ENCODE peak calls at places on chromosomes 5 and 9, in six cellular contexts. P is GM13977, K is cardiac muscle cell, L is MM.1S, R is brain microvascular endothelial cell, G is epithelial cell of esophagus. B is an unnamed sample.
A peak's percentile ranks its signal among the peaks of the same experiment; 100 is the strongest.

GRCh38 chr5:23506329-23507236 is 826 bp upstream of the PRDM9 start:
- DNase-seq in P (no peak), R (no peak), L (no peak), G (peak; percentile 71), K (peak; percentile 63), B (no peak)

GRCh38 chr5:9589049-9589835 is 40.9 kb downstream of the TAS2R1 start:
- DNase-seq in G (no peak), P (no peak), L (no peak), K (no peak), R (no peak), B (no peak)

GRCh38 chr9:18077941-18078678 is 395.8 kb upstream of the ADAMTSL1 start:
- DNase-seq in P (no peak), K (no peak), R (no peak), L (no peak), G (peak; percentile 30), B (no peak)

GRCh38 chr5:72307573-72307967 is 12.5 kb downstream of the MRPS27 start:
- DNase-seq in G (no peak), L (no peak), P (no peak), R (no peak), K (no peak), B (no peak)

GRCh38 chr9:128927731-128928411 is 7.1 kb downstream of the PHYHD1 start:
- DNase-seq in P (peak; percentile 77), K (peak; percentile 61), R (peak; percentile 27), G (peak; percentile 61), L (peak; percentile 38), B (peak; percentile 59)

GRCh38 chr9:69283003-69283402 is 42.0 kb upstream of the ENTREP1 start:
- DNase-seq in P (no peak), G (no peak), K (no peak), R (no peak), L (no peak), B (no peak)

GRCh38 chr5:117604845-117605244 is 1030.2 kb upstream of the SEMA6A start:
- DNase-seq in K (no peak), G (no peak), R (no peak), L (no peak), P (no peak), B (no peak)

GRCh38 chr9:121972501-121972981 is 120.6 kb downstream of the TTLL11 start:
- DNase-seq in G (peak; percentile 98), K (peak; percentile 17), L (no peak), P (no peak), R (peak; percentile 69), B (peak; percentile 85)

GRCh38 chr9:82894961-82895902 is 167.7 kb downstream of the RASEF start:
- DNase-seq in G (no peak), K (no peak), L (no peak), R (no peak), P (no peak), B (no peak)

GRCh38 chr9:111297061-111297824 is 32.8 kb downstream of the OR2K2 start:
- DNase-seq in R (no peak), G (no peak), P (no peak), L (no peak), K (peak; percentile 8), B (no peak)

GRCh38 chr5:24110019-24110615 is 534.7 kb downstream of the CDH10 start:
- DNase-seq in K (peak; percentile 33), L (peak; percentile 40), G (peak; percentile 47), R (no peak), P (peak; percentile 8), B (no peak)

GRCh38 chr5:167217097-167217743 is 1074.2 kb upstream of the WWC1 start:
- DNase-seq in G (peak; percentile 19), K (peak; percentile 17), L (no peak), P (no peak), R (no peak), B (no peak)

GRCh38 chr5:127386557-127386956 is 96.0 kb downstream of the MEGF10 start:
- DNase-seq in L (no peak), R (peak; percentile 77), P (no peak), G (peak; percentile 9), K (no peak), B (no peak)

GRCh38 chr5:52007230-52007858 is 624.1 kb downstream of the ISL1 start:
- DNase-seq in P (peak; percentile 11), G (peak; percentile 68), K (peak; percentile 46), L (peak; percentile 27), R (peak; percentile 4), B (no peak)

GRCh38 chr5:167030500-167031120 is 1260.8 kb upstream of the WWC1 start:
- DNase-seq in K (peak; percentile 15), G (peak; percentile 1), R (no peak), P (no peak), L (no peak), B (no peak)

GRCh38 chr5:83548556-83548955 is 77.0 kb downstream of the VCAN start:
- DNase-seq in G (no peak), K (peak; percentile 77), P (no peak), L (no peak), R (no peak), B (no peak)

GRCh38 chr9:90141723-90142122 is 500.9 kb downstream of the DIRAS2 start:
- DNase-seq in L (peak; percentile 60), R (no peak), K (peak; percentile 40), P (peak; percentile 22), G (peak; percentile 36), B (no peak)

GRCh38 chr5:65326912-65327311 is 154.8 kb downstream of the ADAMTS6 start:
- DNase-seq in R (peak; percentile 27), P (no peak), G (no peak), K (peak; percentile 27), L (no peak), B (no peak)

GRCh38 chr9:132312873-132313272 is 41.9 kb downstream of the SETX start:
- DNase-seq in L (no peak), P (no peak), K (no peak), R (no peak), G (no peak), B (no peak)
- TF ChIP-seq CTCF in L (no peak), P (no peak), K (peak; percentile 16), R (peak; percentile 28), G (no peak), B (no peak)

DNA sequence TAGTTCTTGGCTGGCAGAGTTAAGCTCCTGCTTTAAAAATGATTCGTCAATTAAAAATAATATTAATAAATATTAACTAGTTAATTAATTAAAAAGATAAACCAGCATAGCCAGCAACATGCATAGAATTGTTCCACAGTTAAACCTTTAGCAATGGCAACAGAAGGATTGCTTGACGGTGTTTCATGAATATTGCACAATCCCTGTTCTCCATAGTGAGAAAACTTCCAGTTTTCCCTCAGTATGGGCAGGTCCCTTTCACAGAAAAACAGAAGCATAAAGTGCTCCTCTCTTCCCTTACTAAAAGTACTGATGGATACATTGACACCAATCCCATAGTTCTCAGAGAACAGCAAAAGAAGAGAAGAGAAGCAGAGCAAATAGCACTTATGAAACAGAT is 71.4 kb upstream of the CAST start:
- DNase-seq in L (no peak), K (peak; percentile 21), G (no peak), P (no peak), R (no peak), B (no peak)
- TF ChIP-seq CTCF in L (no peak), K (no peak), G (no peak), P (no peak), R (no peak), B (no peak)

DNA sequence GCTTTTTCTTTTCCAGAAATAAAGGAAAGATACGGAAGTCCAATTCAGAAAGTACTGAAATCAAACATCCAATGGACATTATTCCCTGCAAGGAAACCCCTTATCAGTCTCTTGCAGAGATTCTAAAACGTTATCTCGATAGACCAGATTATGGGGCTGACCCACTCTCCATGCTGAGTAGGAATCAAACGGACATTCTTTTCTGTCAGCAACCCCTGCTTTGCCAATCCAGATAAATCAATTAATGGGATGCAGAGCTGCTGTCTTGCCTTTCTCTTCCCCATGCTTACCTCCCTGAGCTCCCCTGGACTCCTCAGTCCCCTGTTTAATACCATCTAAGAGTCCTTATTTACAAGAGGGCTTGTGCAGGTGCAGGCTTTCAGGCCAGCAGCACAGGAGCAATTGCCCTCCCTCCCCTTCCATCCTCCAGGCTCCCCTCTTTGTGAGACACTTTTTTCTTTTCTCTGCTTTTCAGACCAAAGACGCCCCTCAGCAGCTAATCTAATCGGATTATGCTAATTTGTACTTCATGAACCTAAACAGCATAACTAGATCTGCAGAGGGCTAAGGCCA is 14.2 kb downstream of the TAL2 start:
- DNase-seq in P (no peak), G (no peak), L (no peak), R (no peak), K (no peak), B (no peak)
- TF ChIP-seq CTCF in P (no peak), G (no peak), L (no peak), R (no peak), K (no peak), B (no peak)

GRCh38 chr9:10804486-10804885 is 191.7 kb upstream of the PTPRD start:
- DNase-seq in R (no peak), P (no peak), G (no peak), L (no peak), K (no peak), B (no peak)
- TF ChIP-seq CTCF in R (no peak), P (no peak), G (no peak), L (no peak), K (no peak), B (no peak)

GRCh38 chr9:134839441-134840125 is 41.0 kb upstream of the FCN2 start:
- DNase-seq in K (no peak), R (no peak), G (no peak), P (no peak), L (no peak), B (no peak)
- TF ChIP-seq CTCF in K (no peak), R (peak; percentile 32), G (no peak), P (peak; percentile 36), L (no peak), B (no peak)

GRCh38 chr5:140043508-140043872 is 391 bp upstream of the NRG2 start:
- DNase-seq in P (peak; percentile 71), R (no peak), L (no peak), K (no peak), G (no peak), B (no peak)
- TF ChIP-seq CTCF in P (no peak), R (no peak), L (no peak), K (no peak), G (no peak), B (no peak)

GRCh38 chr5:154236011-154236410 is 45.5 kb downstream of the GALNT10 start:
- DNase-seq in P (no peak), R (no peak), G (no peak), K (no peak), L (no peak), B (no peak)

GRCh38 chr5:154237946-154238345 is 47.4 kb downstream of the GALNT10 start:
- DNase-seq in P (no peak), L (no peak), K (no peak), R (no peak), G (no peak), B (no peak)

GRCh38 chr5:154238776-154239481 is 48.4 kb downstream of the GALNT10 start:
- DNase-seq in R (no peak), K (no peak), G (no peak), P (peak; percentile 34), L (no peak), B (no peak)

GRCh38 chr5:154237376-154237743 is 46.8 kb downstream of the GALNT10 start:
- DNase-seq in K (no peak), G (no peak), L (no peak), P (no peak), R (no peak), B (no peak)

GRCh38 chr5:154236459-154237375 is 46.2 kb downstream of the GALNT10 start:
- DNase-seq in R (no peak), K (no peak), L (no peak), G (no peak), P (no peak), B (no peak)
- TF ChIP-seq CTCF in R (no peak), K (no peak), L (no peak), G (no peak), P (peak; percentile 42), B (no peak)